ENCODE peak calls at places on chromosome 7, in four cellular contexts. N is endodermal cell, Y is prostate gland, L is testis. R is an unnamed sample. For H3K9me3, the result is how much of the 10 kb centered on the place peaks cover.

GRCh38 chr7:155862088-155862487 is 49.8 kb upstream of the SHH start:
- DNase-seq in N (no peak), Y (no peak), L (no peak), R (no peak)

GRCh38 chr7:2804227-2804763 is 39.8 kb downstream of the GNA12 start:
- DNase-seq in N (no peak), Y (peak), L (no peak), R (no peak)

GRCh38 chr7:2567663-2568238 is 9.0 kb downstream of the IQCE start:
- DNase-seq in N (peak), Y (no peak), L (peak), R (no peak)

GRCh38 chr7:27173412-27174076 is 576 bp downstream of the HOXA10 start:
- DNase-seq in N (peak), Y (no peak), L (no peak), R (peak)

GRCh38 chr7:136405931-136406777 is 429.0 kb upstream of the MTPN start:
- DNase-seq in N (peak), Y (peak), L (peak), R (peak)

GRCh38 chr7:36117201-36117840 is 35.7 kb upstream of the EEPD1 start:
- DNase-seq in N (no peak), Y (no peak), L (no peak), R (no peak)

GRCh38 chr7:111083423-111083822 is 7.5 kb upstream of the LRRN3 start:
- DNase-seq in N (no peak), Y (no peak), L (no peak), R (no peak)

GRCh38 chr7:14191686-14192098 is 202.2 kb upstream of the ETV1 start:
- DNase-seq in N (no peak), Y (no peak), L (no peak), R (no peak)

GRCh38 chr7:77799078-77799964 is 748 bp downstream of the PHTF2 start:
- DNase-seq in N (peak), Y (peak), L (peak), R (peak)

GRCh38 chr7:156827587-156828203 is 65.3 kb downstream of the LMBR1 start:
- DNase-seq in N (no peak), Y (no peak), L (no peak), R (no peak)

GRCh38 chr7:140260338-140260737 is 83.6 kb upstream of the KDM7A start:
- DNase-seq in N (no peak), Y (no peak), L (no peak), R (no peak)

GRCh38 chr7:70571403-70571911 is 560.5 kb upstream of the GALNT17 start:
- DNase-seq in N (peak), Y (no peak), L (no peak), R (no peak)

GRCh38 chr7:123602648-123603047 is 1.0 kb downstream of the ASB15 start:
- DNase-seq in N (no peak), Y (no peak), L (no peak), R (no peak)

GRCh38 chr7:132207211-132207610 is 369.1 kb downstream of the PLXNA4 start:
- DNase-seq in N (no peak), Y (no peak), L (no peak), R (no peak)

GRCh38 chr7:40717242-40717641 is 582.4 kb downstream of the SUGCT start:
- DNase-seq in N (peak), Y (no peak), L (peak), R (peak)

GRCh38 chr7:98174334-98175259 is 36.6 kb upstream of the BHLHA15 start:
- DNase-seq in N (no peak), Y (peak), L (peak), R (peak)

GRCh38 chr7:87948371-87948770 is 14.3 kb downstream of the ADAM22 start:
- DNase-seq in N (no peak), Y (no peak), L (no peak), R (no peak)

GRCh38 chr7:28490831-28491230 is 78.5 kb downstream of the CREB5 start:
- DNase-seq in N (peak), Y (no peak), L (peak), R (no peak)

GRCh38 chr7:85659364-85659763 is 472.5 kb upstream of the SEMA3D start:
- DNase-seq in N (no peak), Y (no peak), L (no peak), R (no peak)

GRCh38 chr7:107180378-107180777 is 11.6 kb downstream of the HBP1 start:
- DNase-seq in N (no peak), Y (no peak), L (no peak), R (peak)

GRCh38 chr7:106588576-106589494 is 72.1 kb downstream of the CCDC71L start:
- DNase-seq in N (no peak), Y (no peak), L (no peak), R (no peak)

GRCh38 chr7:122046402-122046801 is 97.6 kb downstream of the AASS start:
- DNase-seq in N (no peak), Y (no peak), L (no peak), R (no peak)

GRCh38 chr7:129376778-129377700 is 57.2 kb upstream of the STRIP2 start:
- DNase-seq in N (no peak), Y (no peak), L (no peak), R (no peak)

GRCh38 chr7:31873816-31874597 is 187.0 kb downstream of the PPP1R17 start:
- DNase-seq in N (no peak), Y (no peak), L (no peak), R (no peak)

GRCh38 chr7:20776214-20776875 is 10.3 kb downstream of the SP8 start:
- DNase-seq in N (peak), Y (no peak), L (no peak), R (no peak)

GRCh38 chr7:20310963-20311742 is 19.5 kb upstream of the ITGB8 start:
- DNase-seq in N (no peak), Y (no peak), L (no peak), R (no peak)

GRCh38 chr7:72112530-72112929 is 299.6 kb downstream of the CALN1 start:
- DNase-seq in N (no peak), Y (no peak), L (no peak), R (no peak)

GRCh38 chr7:124413029-124413428 is 352.6 kb downstream of the GPR37 start:
- DNase-seq in N (no peak), Y (no peak), L (no peak), R (no peak)

GRCh38 chr7:25098096-25099046 is 26.7 kb downstream of the CYCS start:
- DNase-seq in N (peak), Y (peak), L (peak), R (peak)

GRCh38 chr7:44239361-44239760 is 38.6 kb downstream of the YKT6 start:
- DNase-seq in N (no peak), Y (no peak), L (no peak), R (no peak)

GRCh38 chr7:128713794-128714193 is 25.4 kb upstream of the CALU start:
- DNase-seq in N (no peak), Y (no peak), L (no peak), R (no peak)

GRCh38 chr7:41879113-41879385 is 176.2 kb upstream of the INHBA start:
- DNase-seq in N (no peak), Y (no peak), L (no peak), R (no peak)

GRCh38 chr7:106220307-106220706 is 64.5 kb downstream of the NAMPT start:
- DNase-seq in N (no peak), Y (peak), L (no peak), R (no peak)

GRCh38 chr7:128916643-128916915 is 6.1 kb upstream of the KCP start:
- DNase-seq in N (no peak), Y (no peak), L (no peak), R (peak)

GRCh38 chr7:110007316-110007910 is 1083.5 kb upstream of the LRRN3 start:
- DNase-seq in N (no peak), Y (no peak), L (no peak), R (no peak)

GRCh38 chr7:33728779-33729646 is 176.3 kb upstream of the BMPER start:
- DNase-seq in N (no peak), Y (no peak), L (no peak), R (no peak)

GRCh38 chr7:42877852-42878251 is 34.0 kb downstream of the C7orf25 start:
- DNase-seq in N (no peak), Y (no peak), L (no peak), R (no peak)

DNA sequence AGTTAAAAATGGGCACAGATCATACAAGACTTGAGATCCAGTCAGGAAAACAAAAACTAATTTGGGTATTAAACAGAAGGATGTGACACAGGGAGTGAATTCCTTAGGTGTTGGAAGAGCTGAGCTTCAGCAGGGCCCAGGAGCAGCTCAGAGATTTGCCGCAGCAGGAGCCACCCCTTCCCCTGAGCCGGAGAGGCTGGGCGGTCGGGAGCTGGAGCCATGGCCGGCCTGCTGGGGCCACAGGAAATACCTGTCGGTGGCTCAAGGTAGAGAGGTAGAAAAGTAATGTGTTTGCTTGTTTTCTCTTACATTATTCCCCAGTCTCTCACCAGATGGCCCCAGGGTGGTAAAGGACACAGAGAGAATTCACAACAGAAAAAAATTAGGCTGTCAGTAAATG is 52.2 kb downstream of the DYNC2I1 start:
- DNase-seq in N (no peak), Y (no peak), L (no peak), R (no peak)
- TF ChIP-seq CTCF in N (no peak), Y (no peak), L (no peak), R (no peak)

DNA sequence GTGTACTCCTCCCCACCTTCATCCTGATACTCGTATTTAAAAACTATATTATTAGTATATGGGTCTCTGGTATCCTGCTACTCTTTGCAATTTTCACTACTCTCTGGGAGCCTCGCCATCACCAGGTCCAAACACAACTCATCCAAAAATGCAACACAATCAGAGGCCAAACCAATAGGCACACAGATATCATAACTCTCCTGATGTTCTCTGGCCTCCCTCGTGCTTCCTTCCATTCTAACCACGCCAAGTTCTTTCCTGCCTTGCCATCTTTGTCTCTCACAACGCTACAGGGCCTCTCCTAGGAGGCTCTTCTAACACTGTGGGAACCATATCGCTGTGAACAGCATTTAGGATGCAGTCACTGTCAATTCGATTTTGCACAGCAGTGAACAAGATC is 7.3 kb downstream of the RHEB start:
- DNase-seq in N (no peak), Y (no peak), L (no peak), R (no peak)
- H3K9me3 ChIP-seq in N (under half), Y (under half), L (under half), R (under half)

GRCh38 chr7:50554431-50554830 is 10.8 kb downstream of the DDC start:
- DNase-seq in N (peak), Y (no peak), L (no peak), R (no peak)

GRCh38 chr7:50556247-50556976 is 8.8 kb downstream of the DDC start:
- DNase-seq in N (no peak), Y (no peak), L (no peak), R (no peak)

GRCh38 chr7:50553973-50554372 is 11.2 kb downstream of the DDC start:
- DNase-seq in N (peak), Y (no peak), L (no peak), R (no peak)

GRCh38 chr7:50555594-50556140 is 9.5 kb downstream of the DDC start:
- DNase-seq in N (no peak), Y (no peak), L (no peak), R (no peak)

GRCh38 chr7:50554923-50555322 is 10.3 kb downstream of the DDC start:
- DNase-seq in N (peak), Y (no peak), L (no peak), R (no peak)
- H3K4me3 ChIP-seq in N (no peak), Y (no peak), L (no peak), R (no peak)

GRCh38 chr7:577278-577665 is 57.6 kb upstream of the PDGFA start:
- DNase-seq in N (no peak), Y (no peak), L (no peak), R (no peak)

GRCh38 chr7:576524-577277 is 57.1 kb upstream of the PDGFA start:
- DNase-seq in N (no peak), Y (no peak), L (no peak), R (peak)

GRCh38 chr7:575425-576366 is 56.0 kb upstream of the PDGFA start:
- DNase-seq in N (no peak), Y (no peak), L (no peak), R (no peak)

GRCh38 chr7:578386-578785 is 58.7 kb upstream of the PDGFA start:
- DNase-seq in N (no peak), Y (no peak), L (no peak), R (no peak)

GRCh38 chr7:577971-578370 is 58.3 kb upstream of the PDGFA start:
- DNase-seq in N (peak), Y (no peak), L (no peak), R (peak)
- TF ChIP-seq CTCF in N (no peak), Y (no peak), L (no peak), R (no peak)

R was measured in pancreas.